ENCODE peak calls at places on chromosomes 16 and 17, in five cellular contexts. One of them, this sample, is unnamed.

GRCh38 chr17:19495828-19496227 is 37.8 kb upstream of the SLC47A1 start:
- DNase-seq in trophoblast cell: no peak
- DNase-seq in neuronal stem cell: no peak
- DNase-seq in mesenchymal stem cell: no peak
- DNase-seq in H1: no peak
- DNase-seq in this sample: no peak

GRCh38 chr17:47727704-47728036 is 5.4 kb upstream of the TBX21 start:
- DNase-seq in mesenchymal stem cell: no peak
- DNase-seq in trophoblast cell: no peak
- DNase-seq in H1: no peak
- DNase-seq in neuronal stem cell: no peak
- DNase-seq in this sample: no peak

GRCh38 chr17:40750391-40750790 is 4.7 kb downstream of the KRT25 start:
- DNase-seq in neuronal stem cell: no peak
- DNase-seq in H1: no peak
- DNase-seq in trophoblast cell: no peak
- DNase-seq in mesenchymal stem cell: no peak
- DNase-seq in this sample: no peak

GRCh38 chr17:62666061-62666800 is 38.8 kb downstream of the MRC2 start:
- DNase-seq in H1: no peak
- DNase-seq in mesenchymal stem cell: no peak
- DNase-seq in trophoblast cell: no peak
- DNase-seq in neuronal stem cell: no peak
- DNase-seq in this sample: peak

GRCh38 chr17:74519951-74520553 is 11.2 kb downstream of the CD300LB start:
- DNase-seq in trophoblast cell: no peak
- DNase-seq in neuronal stem cell: no peak
- DNase-seq in H1: no peak
- DNase-seq in mesenchymal stem cell: no peak
- DNase-seq in this sample: no peak

GRCh38 chr16:73036074-73036826 is 11.7 kb downstream of the ZFHX3 start:
- DNase-seq in trophoblast cell: no peak
- DNase-seq in H1: no peak
- DNase-seq in neuronal stem cell: peak
- DNase-seq in mesenchymal stem cell: peak
- DNase-seq in this sample: peak

GRCh38 chr16:337437-337836 is 15.1 kb downstream of the AXIN1 start:
- DNase-seq in neuronal stem cell: no peak
- DNase-seq in trophoblast cell: no peak
- DNase-seq in mesenchymal stem cell: no peak
- DNase-seq in H1: no peak
- DNase-seq in this sample: no peak

GRCh38 chr17:1490643-1491405 is 1.7 kb downstream of the MYO1C start:
- DNase-seq in H1: peak
- DNase-seq in trophoblast cell: peak
- DNase-seq in neuronal stem cell: no peak
- DNase-seq in mesenchymal stem cell: peak
- DNase-seq in this sample: peak

GRCh38 chr16:78641463-78641862 is 542.0 kb downstream of the WWOX start:
- DNase-seq in trophoblast cell: no peak
- DNase-seq in neuronal stem cell: no peak
- DNase-seq in mesenchymal stem cell: no peak
- DNase-seq in H1: no peak
- DNase-seq in this sample: no peak

GRCh38 chr16:5512037-5512436 is 414.4 kb upstream of the EEF2KMT start:
- DNase-seq in neuronal stem cell: no peak
- DNase-seq in mesenchymal stem cell: no peak
- DNase-seq in H1: no peak
- DNase-seq in trophoblast cell: no peak
- DNase-seq in this sample: no peak

GRCh38 chr17:72861811-72862210 is 230.7 kb downstream of the SLC39A11 start:
- DNase-seq in H1: no peak
- DNase-seq in mesenchymal stem cell: no peak
- DNase-seq in neuronal stem cell: no peak
- DNase-seq in trophoblast cell: no peak
- DNase-seq in this sample: no peak

GRCh38 chr16:17512636-17513220 is 42.0 kb upstream of the XYLT1 start:
- DNase-seq in neuronal stem cell: no peak
- DNase-seq in trophoblast cell: no peak
- DNase-seq in mesenchymal stem cell: no peak
- DNase-seq in H1: no peak
- DNase-seq in this sample: no peak

GRCh38 chr17:53227101-53227500 is 595.6 kb upstream of the KIF2B start:
- DNase-seq in trophoblast cell: no peak
- DNase-seq in mesenchymal stem cell: no peak
- DNase-seq in H1: no peak
- DNase-seq in neuronal stem cell: no peak
- DNase-seq in this sample: no peak

GRCh38 chr16:48961546-48961945 is 320.1 kb downstream of the CBLN1 start:
- DNase-seq in neuronal stem cell: no peak
- DNase-seq in trophoblast cell: peak
- DNase-seq in H1: no peak
- DNase-seq in mesenchymal stem cell: no peak
- DNase-seq in this sample: no peak

GRCh38 chr16:48960830-48961229 is 320.8 kb downstream of the CBLN1 start:
- DNase-seq in trophoblast cell: no peak
- DNase-seq in H1: no peak
- DNase-seq in mesenchymal stem cell: no peak
- DNase-seq in neuronal stem cell: no peak
- DNase-seq in this sample: no peak

GRCh38 chr16:48963901-48964615 is 317.6 kb downstream of the CBLN1 start:
- DNase-seq in H1: no peak
- DNase-seq in mesenchymal stem cell: peak
- DNase-seq in neuronal stem cell: no peak
- DNase-seq in trophoblast cell: peak
- DNase-seq in this sample: no peak

GRCh38 chr16:48965391-48965790 is 316.2 kb downstream of the CBLN1 start:
- DNase-seq in neuronal stem cell: no peak
- DNase-seq in H1: no peak
- DNase-seq in trophoblast cell: no peak
- DNase-seq in mesenchymal stem cell: peak
- DNase-seq in this sample: no peak

GRCh38 chr16:48963306-48963705 is 318.3 kb downstream of the CBLN1 start:
- DNase-seq in H1: no peak
- DNase-seq in mesenchymal stem cell: peak
- DNase-seq in trophoblast cell: peak
- DNase-seq in neuronal stem cell: no peak
- DNase-seq in this sample: no peak
- H2BK12ac ChIP-seq in H1: no peak
- H2BK12ac ChIP-seq in mesenchymal stem cell: no peak
- H2BK12ac ChIP-seq in trophoblast cell: no peak
- H2BK12ac ChIP-seq in neuronal stem cell: no peak
- H2BK12ac ChIP-seq in this sample: no peak

GRCh38 chr16:63816304-63816703 is 1305.6 kb downstream of the CDH11 start:
- DNase-seq in H1: no peak
- DNase-seq in neuronal stem cell: no peak
- DNase-seq in trophoblast cell: no peak
- DNase-seq in mesenchymal stem cell: no peak
- DNase-seq in this sample: no peak
- H2BK12ac ChIP-seq in H1: no peak
- H2BK12ac ChIP-seq in neuronal stem cell: no peak
- H2BK12ac ChIP-seq in trophoblast cell: no peak
- H2BK12ac ChIP-seq in mesenchymal stem cell: no peak
- H2BK12ac ChIP-seq in this sample: no peak

DNA sequence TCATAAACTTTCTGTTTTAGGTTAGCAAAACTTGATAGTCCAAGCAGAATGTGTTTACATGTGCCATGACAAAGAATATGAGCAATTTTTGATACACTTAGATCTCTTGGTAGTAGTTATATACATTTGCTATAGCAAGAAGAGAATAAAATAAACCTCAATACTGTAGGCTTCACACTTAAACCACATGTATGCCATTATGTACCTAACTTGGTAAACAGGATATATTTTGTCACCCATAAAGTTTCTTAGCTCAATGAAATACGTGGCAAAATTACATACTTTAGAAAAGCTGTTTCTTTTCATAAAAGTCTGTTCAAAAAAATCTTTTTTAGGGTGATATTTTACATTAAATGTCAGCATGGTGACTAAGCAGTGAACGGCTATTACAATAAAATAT is 184.7 kb downstream of the MYO1D start:
- DNase-seq in trophoblast cell: no peak
- DNase-seq in H1: no peak
- DNase-seq in mesenchymal stem cell: no peak
- DNase-seq in neuronal stem cell: no peak
- DNase-seq in this sample: no peak
- H2BK12ac ChIP-seq in trophoblast cell: no peak
- H2BK12ac ChIP-seq in H1: no peak
- H2BK12ac ChIP-seq in mesenchymal stem cell: no peak
- H2BK12ac ChIP-seq in neuronal stem cell: no peak
- H2BK12ac ChIP-seq in this sample: no peak

GRCh38 chr17:65547253-65547670 is 14.2 kb downstream of the AXIN2 start:
- DNase-seq in trophoblast cell: no peak
- DNase-seq in H1: no peak
- DNase-seq in neuronal stem cell: no peak
- DNase-seq in mesenchymal stem cell: no peak
- DNase-seq in this sample: no peak
- H2BK12ac ChIP-seq in trophoblast cell: no peak
- H2BK12ac ChIP-seq in H1: no peak
- H2BK12ac ChIP-seq in neuronal stem cell: no peak
- H2BK12ac ChIP-seq in mesenchymal stem cell: no peak
- H2BK12ac ChIP-seq in this sample: no peak

DNA sequence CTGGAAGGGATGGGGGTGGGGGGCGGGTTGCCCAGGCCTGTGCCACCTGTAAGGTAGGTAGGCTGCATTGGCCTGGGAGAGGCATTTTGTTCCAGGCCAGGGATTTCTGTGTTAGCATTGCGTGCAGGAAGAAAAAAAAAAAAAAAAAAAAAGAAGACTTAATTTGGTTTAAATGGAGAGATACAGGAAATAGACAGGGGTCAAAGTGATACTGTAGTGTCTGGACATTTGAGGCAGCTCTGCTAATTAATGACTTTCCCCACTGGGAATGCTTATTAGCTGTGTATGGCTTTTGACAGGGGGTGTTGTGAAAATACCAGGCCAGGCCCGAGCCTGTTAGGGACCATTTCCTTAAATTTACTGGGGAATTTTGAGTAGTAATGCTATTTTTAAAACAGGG is 927 bp downstream of the MAP2K4 start:
- DNase-seq in H1: no peak
- DNase-seq in trophoblast cell: no peak
- DNase-seq in neuronal stem cell: no peak
- DNase-seq in mesenchymal stem cell: no peak
- DNase-seq in this sample: no peak
- H2BK12ac ChIP-seq in H1: no peak
- H2BK12ac ChIP-seq in trophoblast cell: no peak
- H2BK12ac ChIP-seq in neuronal stem cell: no peak
- H2BK12ac ChIP-seq in mesenchymal stem cell: no peak
- H2BK12ac ChIP-seq in this sample: no peak

DNA sequence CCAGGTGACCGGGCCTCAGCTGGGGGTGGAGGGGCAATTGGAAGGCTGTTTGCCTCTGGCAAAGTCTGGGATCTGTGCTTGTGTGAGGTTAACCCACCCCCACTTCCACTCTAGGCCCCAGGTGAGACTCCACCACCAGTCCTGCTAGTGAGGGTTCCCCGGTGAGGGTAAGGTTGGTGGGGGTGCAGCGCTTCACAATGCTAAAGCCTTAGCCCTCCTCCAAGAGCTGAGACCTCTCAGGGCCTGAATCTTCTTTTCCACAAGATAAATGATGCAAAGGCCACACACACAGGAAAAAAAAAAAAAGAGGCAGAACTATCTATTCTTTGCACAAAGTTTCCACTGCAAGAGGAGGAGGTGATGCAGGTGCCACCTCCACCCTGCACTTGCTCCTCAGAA is 4.1 kb downstream of the CISD3 start:
- DNase-seq in mesenchymal stem cell: no peak
- DNase-seq in H1: no peak
- DNase-seq in trophoblast cell: no peak
- DNase-seq in neuronal stem cell: no peak
- DNase-seq in this sample: no peak
- H2BK12ac ChIP-seq in mesenchymal stem cell: no peak
- H2BK12ac ChIP-seq in H1: no peak
- H2BK12ac ChIP-seq in trophoblast cell: no peak
- H2BK12ac ChIP-seq in neuronal stem cell: no peak
- H2BK12ac ChIP-seq in this sample: no peak

DNA sequence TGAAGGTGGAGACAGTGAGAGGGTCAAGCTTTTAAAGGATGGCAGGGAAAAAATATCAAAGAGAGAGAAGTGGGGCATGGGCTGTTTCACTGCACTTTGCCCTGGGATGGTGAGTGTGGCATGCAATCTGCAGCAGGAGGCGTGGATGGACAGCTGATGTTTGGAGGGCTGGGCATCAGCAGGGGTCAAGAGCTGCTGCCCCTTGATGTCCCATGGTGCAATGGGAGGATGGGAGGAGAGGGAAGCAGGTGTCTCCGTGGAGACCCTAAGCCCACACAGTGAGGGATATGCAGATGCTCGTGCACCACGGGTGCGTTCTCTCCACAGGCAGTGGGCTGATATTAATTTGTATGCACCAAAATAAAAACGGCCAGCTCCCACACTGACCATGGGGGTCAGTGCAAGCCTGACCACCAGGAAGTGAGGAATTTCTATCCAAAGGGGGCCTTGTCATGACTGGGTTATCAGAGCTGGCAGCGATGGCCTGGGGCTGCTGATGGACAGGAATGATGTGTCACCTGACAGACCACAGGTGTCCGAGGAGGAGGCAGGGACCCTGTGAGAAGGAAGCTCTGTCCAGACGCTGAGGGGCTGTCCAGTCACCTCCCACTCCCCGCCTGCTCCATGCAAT is 183.6 kb downstream of the IRF8 start:
- DNase-seq in trophoblast cell: no peak
- DNase-seq in mesenchymal stem cell: no peak
- DNase-seq in neuronal stem cell: no peak
- DNase-seq in H1: no peak
- DNase-seq in this sample: no peak
- H2BK12ac ChIP-seq in trophoblast cell: no peak
- H2BK12ac ChIP-seq in mesenchymal stem cell: peak
- H2BK12ac ChIP-seq in neuronal stem cell: no peak
- H2BK12ac ChIP-seq in H1: no peak
- H2BK12ac ChIP-seq in this sample: no peak